ENCODE peak calls at places on chromosomes 4 and X, in four cellular contexts. J is Right ventricle myocardium superior, K is HT1080, F is HFF-Myc. D is an unnamed sample.

GRCh38 chr4:24070117-24070516 is 180.3 kb upstream of the PPARGC1A start:
- DNase-seq in F (peak), K (peak), J (no peak), D (no peak)

GRCh38 chrX:64976673-64977040 is 407 bp upstream of the ZC4H2 start:
- DNase-seq in J (no peak), K (no peak), F (no peak), D (no peak)

GRCh38 chr4:117064297-117064696 is 21.1 kb downstream of the TRAM1L1 start:
- DNase-seq in K (peak), F (no peak), J (no peak), D (no peak)

GRCh38 chrX:154457491-154458115 is 478 bp upstream of the PLXNA3 start:
- DNase-seq in J (peak), F (no peak), K (peak), D (no peak)

GRCh38 chr4:87983996-87984395 is 8.5 kb downstream of the SPP1 start:
- DNase-seq in K (no peak), J (no peak), F (no peak), D (no peak)

GRCh38 chrX:109281478-109282275 is 200.2 kb downstream of the GUCY2F start:
- DNase-seq in K (no peak), F (no peak), J (no peak), D (no peak)

GRCh38 chr4:154018659-154019058 is 229.8 kb upstream of the SFRP2 start:
- DNase-seq in F (no peak), K (no peak), J (no peak), D (no peak)

GRCh38 chr4:177349191-177349590 is 39.5 kb downstream of the NEIL3 start:
- DNase-seq in J (no peak), F (no peak), K (no peak), D (no peak)

GRCh38 chr4:15740764-15741404 is 37.2 kb upstream of the CD38 start:
- DNase-seq in K (no peak), F (no peak), J (no peak), D (peak)

D was measured in right lobe of liver.